ENCODE peak calls at places on chromosome 14, in eight cellular contexts. R, Y, N, P, Z, B, A and Q are unnamed samples.

GRCh38 chr14:95699397-95699796 is 13.2 kb downstream of the TCL1B start:
- DNase-seq in R (no peak), Y (no peak), N (no peak), P (no peak), Z (no peak), B (no peak), A (no peak), Q (no peak)

GRCh38 chr14:76773956-76774355 is 12.7 kb downstream of the VASH1 start:
- DNase-seq in R (peak; percentile 11), Y (no peak), N (peak; percentile 42), P (no peak), Z (no peak), B (no peak), A (no peak), Q (no peak)

GRCh38 chr14:104392001-104392395 is 187.6 kb upstream of the C14orf180 start:
- DNase-seq in R (peak; percentile 7), Y (no peak), N (no peak), P (no peak), Z (peak; percentile 48), B (no peak), A (no peak), Q (no peak)

GRCh38 chr14:29078810-29079522 is 312.4 kb downstream of the FOXG1 start:
- DNase-seq in R (no peak), Y (no peak), N (no peak), P (no peak), Z (no peak), B (no peak), A (no peak), Q (no peak)

GRCh38 chr14:77041837-77042557 is 13.5 kb upstream of the IRF2BPL start:
- DNase-seq in R (no peak), Y (peak; percentile 26), N (peak; percentile 67), P (no peak), Z (no peak), B (peak; percentile 92), A (peak; percentile 63), Q (peak; percentile 59)

GRCh38 chr14:57834001-57834598 is 31.8 kb downstream of the SLC35F4 start:
- DNase-seq in R (no peak), Y (no peak), N (no peak), P (no peak), Z (no peak), B (no peak), A (no peak), Q (no peak)

GRCh38 chr14:79861111-79861510 is 350.2 kb downstream of the DIO2 start:
- DNase-seq in R (no peak), Y (no peak), N (no peak), P (no peak), Z (no peak), B (no peak), A (no peak), Q (no peak)

GRCh38 chr14:22112004-22112403 is 438.4 kb upstream of the OR4E1 start:
- DNase-seq in R (peak; percentile 34), Y (peak; percentile 11), N (no peak), P (no peak), Z (no peak), B (no peak), A (no peak), Q (peak; percentile 13)

GRCh38 chr14:24159777-24160498 is 1.1 kb upstream of the IRF9 start:
- DNase-seq in R (no peak), Y (no peak), N (no peak), P (no peak), Z (no peak), B (no peak), A (no peak), Q (no peak)

GRCh38 chr14:30621354-30621953 is 665 bp upstream of the SCFD1 start:
- DNase-seq in R (peak; percentile 39), Y (peak; percentile 8), N (no peak), P (no peak), Z (no peak), B (no peak), A (no peak), Q (peak; percentile 10)

GRCh38 chr14:33475623-33476022 is 475.3 kb downstream of the EGLN3 start:
- DNase-seq in R (peak; percentile 70), Y (peak; percentile 23), N (no peak), P (no peak), Z (no peak), B (peak; percentile 19), A (no peak), Q (peak; percentile 44)

GRCh38 chr14:64447890-64448667 is 17.2 kb upstream of the AKAP5 start:
- DNase-seq in R (no peak), Y (no peak), N (no peak), P (no peak), Z (peak; percentile 17), B (no peak), A (no peak), Q (no peak)

GRCh38 chr14:34329281-34329680 is 132.8 kb downstream of the SPTSSA start:
- DNase-seq in R (no peak), Y (no peak), N (no peak), P (no peak), Z (no peak), B (no peak), A (no peak), Q (no peak)

GRCh38 chr14:63901434-63902085 is 48.8 kb downstream of the SYNE2 start:
- DNase-seq in R (no peak), Y (no peak), N (no peak), P (peak; percentile 31), Z (no peak), B (peak; percentile 78), A (no peak), Q (no peak)

GRCh38 chr14:30223966-30224365 is 296.3 kb upstream of the PRKD1 start:
- DNase-seq in R (no peak), Y (no peak), N (no peak), P (no peak), Z (no peak), B (no peak), A (no peak), Q (no peak)

GRCh38 chr14:79464468-79464867 is 746.8 kb downstream of the DIO2 start:
- DNase-seq in R (no peak), Y (no peak), N (no peak), P (no peak), Z (no peak), B (no peak), A (no peak), Q (no peak)